ENCODE peak calls at places on chromosomes 2 and 18, in nine cellular contexts. One of them, this sample, is unnamed.

GRCh38 chr18:42045346-42045745 is 90.3 kb downstream of the PIK3C3 start:
- DNase-seq in dorsolateral prefrontal cortex: no peak
- DNase-seq in mesenchymal stem cell: peak
- DNase-seq in IMR-90: peak
- DNase-seq in CD4-positive, alpha-beta T cell: no peak
- DNase-seq in substantia nigra: no peak
- DNase-seq in mammary epithelial cell: no peak
- DNase-seq in psoas muscle: no peak
- DNase-seq in adrenal gland: no peak
- DNase-seq in this sample: no peak

GRCh38 chr2:172480301-172481218 is 53.2 kb downstream of the ITGA6 start:
- DNase-seq in IMR-90: peak
- DNase-seq in mesenchymal stem cell: peak
- DNase-seq in dorsolateral prefrontal cortex: no peak
- DNase-seq in psoas muscle: peak
- DNase-seq in CD4-positive, alpha-beta T cell: no peak
- DNase-seq in adrenal gland: peak
- DNase-seq in mammary epithelial cell: no peak
- DNase-seq in substantia nigra: no peak
- DNase-seq in this sample: no peak

GRCh38 chr2:23465982-23466381 is 81.0 kb downstream of the KLHL29 start:
- DNase-seq in dorsolateral prefrontal cortex: no peak
- DNase-seq in IMR-90: no peak
- DNase-seq in mesenchymal stem cell: no peak
- DNase-seq in mammary epithelial cell: no peak
- DNase-seq in psoas muscle: no peak
- DNase-seq in substantia nigra: no peak
- DNase-seq in adrenal gland: no peak
- DNase-seq in CD4-positive, alpha-beta T cell: no peak
- DNase-seq in this sample: no peak

GRCh38 chr18:54946149-54946581 is 13.1 kb downstream of the CCDC68 start:
- DNase-seq in mesenchymal stem cell: peak
- DNase-seq in substantia nigra: no peak
- DNase-seq in psoas muscle: no peak
- DNase-seq in IMR-90: peak
- DNase-seq in CD4-positive, alpha-beta T cell: no peak
- DNase-seq in adrenal gland: peak
- DNase-seq in dorsolateral prefrontal cortex: no peak
- DNase-seq in mammary epithelial cell: no peak
- DNase-seq in this sample: no peak

GRCh38 chr2:219851801-219852481 is 224.5 kb downstream of the SLC4A3 start:
- DNase-seq in adrenal gland: no peak
- DNase-seq in IMR-90: peak
- DNase-seq in mesenchymal stem cell: no peak
- DNase-seq in psoas muscle: no peak
- DNase-seq in CD4-positive, alpha-beta T cell: no peak
- DNase-seq in mammary epithelial cell: peak
- DNase-seq in dorsolateral prefrontal cortex: no peak
- DNase-seq in substantia nigra: no peak
- DNase-seq in this sample: no peak

GRCh38 chr2:78992807-78993517 is 32.5 kb upstream of the REG3G start:
- DNase-seq in psoas muscle: no peak
- DNase-seq in adrenal gland: no peak
- DNase-seq in CD4-positive, alpha-beta T cell: no peak
- DNase-seq in mesenchymal stem cell: no peak
- DNase-seq in dorsolateral prefrontal cortex: peak
- DNase-seq in mammary epithelial cell: no peak
- DNase-seq in substantia nigra: no peak
- DNase-seq in IMR-90: no peak
- DNase-seq in this sample: peak

GRCh38 chr2:96964221-96964905 is 22.0 kb downstream of the FAM178B start:
- DNase-seq in mammary epithelial cell: no peak
- DNase-seq in dorsolateral prefrontal cortex: no peak
- DNase-seq in psoas muscle: no peak
- DNase-seq in adrenal gland: no peak
- DNase-seq in IMR-90: no peak
- DNase-seq in mesenchymal stem cell: no peak
- DNase-seq in CD4-positive, alpha-beta T cell: no peak
- DNase-seq in substantia nigra: no peak
- DNase-seq in this sample: no peak

GRCh38 chr2:55338268-55338667 is 69.2 kb upstream of the MTIF2 start:
- DNase-seq in psoas muscle: no peak
- DNase-seq in IMR-90: peak
- DNase-seq in CD4-positive, alpha-beta T cell: no peak
- DNase-seq in substantia nigra: no peak
- DNase-seq in mesenchymal stem cell: no peak
- DNase-seq in adrenal gland: no peak
- DNase-seq in mammary epithelial cell: no peak
- DNase-seq in dorsolateral prefrontal cortex: no peak
- DNase-seq in this sample: no peak

GRCh38 chr18:60508108-60508507 is 135.5 kb upstream of the MC4R start:
- DNase-seq in dorsolateral prefrontal cortex: no peak
- DNase-seq in mammary epithelial cell: no peak
- DNase-seq in mesenchymal stem cell: no peak
- DNase-seq in psoas muscle: no peak
- DNase-seq in adrenal gland: no peak
- DNase-seq in CD4-positive, alpha-beta T cell: no peak
- DNase-seq in substantia nigra: no peak
- DNase-seq in IMR-90: no peak
- DNase-seq in this sample: no peak

DNA sequence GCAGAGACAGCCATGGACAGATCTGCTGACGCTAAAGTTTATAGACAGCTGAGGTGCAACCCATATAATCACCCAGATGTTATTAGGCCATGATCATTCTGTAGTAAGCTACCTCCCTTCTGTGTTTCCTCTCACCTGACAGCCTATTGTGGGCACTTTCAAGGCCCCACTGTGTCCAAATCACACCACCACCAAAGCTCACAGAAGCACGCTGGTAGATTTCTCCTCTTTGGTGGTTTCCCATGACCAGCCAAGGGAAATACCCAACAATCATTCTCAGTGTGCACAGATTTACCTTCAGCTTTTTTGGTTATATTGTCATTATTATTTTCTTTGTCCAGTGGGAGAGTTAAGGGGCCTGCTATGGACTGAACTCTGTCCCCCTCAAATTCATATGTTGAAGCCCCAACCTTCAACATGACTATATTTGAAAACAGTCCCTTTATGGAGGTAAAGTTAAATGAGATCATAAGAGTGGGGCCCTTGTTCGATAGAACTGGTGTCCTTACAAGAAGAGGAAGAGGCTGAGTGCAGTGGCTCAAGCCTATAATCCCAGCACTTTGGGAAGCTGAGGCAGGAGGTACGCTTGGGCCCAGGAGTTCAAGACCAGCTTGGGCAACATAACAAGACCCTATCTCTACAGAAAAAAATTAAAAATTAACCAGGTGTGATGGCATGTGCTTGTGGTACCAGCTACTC is 74.0 kb upstream of the MSH6 start:
- DNase-seq in psoas muscle: no peak
- DNase-seq in IMR-90: no peak
- DNase-seq in CD4-positive, alpha-beta T cell: no peak
- DNase-seq in mesenchymal stem cell: no peak
- DNase-seq in adrenal gland: no peak
- DNase-seq in dorsolateral prefrontal cortex: no peak
- DNase-seq in substantia nigra: no peak
- DNase-seq in mammary epithelial cell: no peak
- DNase-seq in this sample: no peak
- H3K27ac ChIP-seq in psoas muscle: no peak
- H3K27ac ChIP-seq in IMR-90: no peak
- H3K27ac ChIP-seq in CD4-positive, alpha-beta T cell: no peak
- H3K27ac ChIP-seq in mesenchymal stem cell: no peak
- H3K27ac ChIP-seq in adrenal gland: no peak
- H3K27ac ChIP-seq in dorsolateral prefrontal cortex: no peak
- H3K27ac ChIP-seq in substantia nigra: no peak
- H3K27ac ChIP-seq in mammary epithelial cell: no peak
- H3K27ac ChIP-seq in this sample: no peak

DNA sequence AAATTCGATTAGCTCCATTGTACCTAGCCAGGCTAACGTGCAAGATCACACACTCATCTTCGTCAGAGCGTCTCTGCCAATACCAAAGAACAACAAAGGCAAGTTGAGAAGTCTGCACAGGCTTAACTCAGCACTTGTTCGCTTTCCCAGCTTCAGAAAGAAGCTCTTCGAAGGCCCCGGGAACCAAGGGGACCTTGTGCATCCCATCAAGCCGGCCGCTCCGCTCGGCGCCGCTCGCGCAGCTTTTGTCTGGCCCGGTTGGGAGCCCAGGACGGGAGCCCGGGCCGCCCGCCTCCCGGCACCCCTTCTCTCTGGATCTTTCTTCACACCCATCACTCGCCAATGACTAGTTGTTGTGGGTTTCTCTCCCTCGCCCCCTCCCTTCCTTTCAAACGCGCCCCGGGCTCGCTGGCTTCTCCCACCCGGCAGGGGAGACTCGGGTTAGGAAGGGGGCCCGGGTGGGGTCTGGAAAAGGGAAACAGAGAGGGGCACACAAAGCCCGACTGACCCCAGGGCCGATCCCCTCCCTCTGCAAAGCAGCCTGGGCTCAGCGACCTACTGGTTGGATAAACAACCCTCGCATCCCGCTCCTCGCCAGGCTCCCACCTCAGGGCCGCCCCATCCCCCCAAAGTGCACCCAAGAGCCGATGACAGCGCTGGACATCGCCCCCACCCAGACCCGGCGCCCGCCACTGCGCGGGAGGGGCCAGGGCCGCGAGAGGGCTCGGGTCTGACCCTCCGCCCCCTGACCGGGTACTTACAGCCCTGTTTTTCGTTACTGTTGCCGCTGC is 456 bp downstream of the CLASP1 start:
- DNase-seq in substantia nigra: peak
- DNase-seq in dorsolateral prefrontal cortex: peak
- DNase-seq in psoas muscle: peak
- DNase-seq in CD4-positive, alpha-beta T cell: peak
- DNase-seq in mammary epithelial cell: peak
- DNase-seq in adrenal gland: peak
- DNase-seq in mesenchymal stem cell: peak
- DNase-seq in IMR-90: peak
- DNase-seq in this sample: peak
- H3K27ac ChIP-seq in substantia nigra: peak
- H3K27ac ChIP-seq in dorsolateral prefrontal cortex: peak
- H3K27ac ChIP-seq in psoas muscle: peak
- H3K27ac ChIP-seq in CD4-positive, alpha-beta T cell: peak
- H3K27ac ChIP-seq in mammary epithelial cell: peak
- H3K27ac ChIP-seq in adrenal gland: peak
- H3K27ac ChIP-seq in mesenchymal stem cell: peak
- H3K27ac ChIP-seq in IMR-90: peak
- H3K27ac ChIP-seq in this sample: peak

DNA sequence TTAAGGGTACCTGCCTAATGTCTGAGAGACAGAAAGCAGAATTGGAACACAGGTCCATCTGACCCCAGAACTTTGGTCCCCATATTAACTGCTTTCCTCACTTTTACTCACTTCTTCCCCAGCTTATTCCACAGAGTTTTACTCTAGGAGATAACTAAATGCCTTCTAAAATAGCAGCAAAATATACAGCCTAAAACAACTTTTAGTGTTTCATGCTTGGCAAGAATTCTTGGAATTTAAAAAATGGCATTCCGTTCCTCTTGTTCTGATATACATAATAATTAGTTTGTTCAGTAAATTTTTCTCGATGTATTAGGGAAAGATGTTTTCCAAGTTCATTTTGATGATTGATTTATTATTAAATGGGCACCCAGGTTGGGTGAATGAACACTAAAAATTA is 151.9 kb downstream of the FHOD3 start:
- DNase-seq in IMR-90: no peak
- DNase-seq in dorsolateral prefrontal cortex: no peak
- DNase-seq in mammary epithelial cell: no peak
- DNase-seq in psoas muscle: no peak
- DNase-seq in CD4-positive, alpha-beta T cell: no peak
- DNase-seq in substantia nigra: no peak
- DNase-seq in mesenchymal stem cell: no peak
- DNase-seq in adrenal gland: no peak
- DNase-seq in this sample: no peak
- H3K27ac ChIP-seq in IMR-90: peak
- H3K27ac ChIP-seq in dorsolateral prefrontal cortex: no peak
- H3K27ac ChIP-seq in mammary epithelial cell: no peak
- H3K27ac ChIP-seq in psoas muscle: no peak
- H3K27ac ChIP-seq in CD4-positive, alpha-beta T cell: no peak
- H3K27ac ChIP-seq in substantia nigra: no peak
- H3K27ac ChIP-seq in mesenchymal stem cell: peak
- H3K27ac ChIP-seq in adrenal gland: no peak
- H3K27ac ChIP-seq in this sample: no peak

GRCh38 chr2:63735263-63735662 is 106.4 kb upstream of the UGP2 start:
- DNase-seq in mammary epithelial cell: peak
- DNase-seq in substantia nigra: no peak
- DNase-seq in adrenal gland: peak
- DNase-seq in dorsolateral prefrontal cortex: no peak
- DNase-seq in mesenchymal stem cell: peak
- DNase-seq in CD4-positive, alpha-beta T cell: no peak
- DNase-seq in IMR-90: peak
- DNase-seq in psoas muscle: no peak
- DNase-seq in this sample: no peak

GRCh38 chr2:63735931-63736820 is 105.5 kb upstream of the UGP2 start:
- DNase-seq in substantia nigra: no peak
- DNase-seq in adrenal gland: no peak
- DNase-seq in dorsolateral prefrontal cortex: no peak
- DNase-seq in IMR-90: peak
- DNase-seq in mammary epithelial cell: peak
- DNase-seq in CD4-positive, alpha-beta T cell: no peak
- DNase-seq in mesenchymal stem cell: peak
- DNase-seq in psoas muscle: no peak
- DNase-seq in this sample: no peak

GRCh38 chr2:63737085-63737701 is 104.5 kb upstream of the UGP2 start:
- DNase-seq in mammary epithelial cell: peak
- DNase-seq in dorsolateral prefrontal cortex: no peak
- DNase-seq in psoas muscle: no peak
- DNase-seq in CD4-positive, alpha-beta T cell: no peak
- DNase-seq in IMR-90: no peak
- DNase-seq in adrenal gland: peak
- DNase-seq in substantia nigra: no peak
- DNase-seq in mesenchymal stem cell: no peak
- DNase-seq in this sample: no peak

GRCh38 chr2:63740020-63740419 is 101.7 kb upstream of the UGP2 start:
- DNase-seq in substantia nigra: no peak
- DNase-seq in CD4-positive, alpha-beta T cell: no peak
- DNase-seq in mesenchymal stem cell: no peak
- DNase-seq in mammary epithelial cell: no peak
- DNase-seq in psoas muscle: no peak
- DNase-seq in IMR-90: no peak
- DNase-seq in dorsolateral prefrontal cortex: no peak
- DNase-seq in adrenal gland: no peak
- DNase-seq in this sample: no peak

GRCh38 chr2:63738019-63738418 is 103.7 kb upstream of the UGP2 start:
- DNase-seq in substantia nigra: no peak
- DNase-seq in psoas muscle: no peak
- DNase-seq in mesenchymal stem cell: no peak
- DNase-seq in adrenal gland: no peak
- DNase-seq in mammary epithelial cell: peak
- DNase-seq in CD4-positive, alpha-beta T cell: no peak
- DNase-seq in dorsolateral prefrontal cortex: no peak
- DNase-seq in IMR-90: peak
- DNase-seq in this sample: no peak
- H3K27ac ChIP-seq in substantia nigra: no peak
- H3K27ac ChIP-seq in psoas muscle: peak
- H3K27ac ChIP-seq in mesenchymal stem cell: no peak
- H3K27ac ChIP-seq in adrenal gland: peak
- H3K27ac ChIP-seq in mammary epithelial cell: peak
- H3K27ac ChIP-seq in CD4-positive, alpha-beta T cell: no peak
- H3K27ac ChIP-seq in dorsolateral prefrontal cortex: no peak
- H3K27ac ChIP-seq in IMR-90: no peak
- H3K27ac ChIP-seq in this sample: no peak